ENCODE peak calls at places on chromosomes 4 and X, in six cellular contexts. Z is H1, V is K562, P is GM12892, D is GM12878, S is HepG2. C is an unnamed sample.

GRCh38 chrX:20229155-20229554 is 37.6 kb downstream of the RPS6KA3 start:
- DNase-seq in D (no peak), Z (no peak), S (no peak), V (no peak), P (no peak), C (no peak)

GRCh38 chrX:100926453-100926852 is 2.3 kb downstream of the XKRX start:
- DNase-seq in S (no peak), P (no peak), V (no peak), D (no peak), Z (no peak), C (no peak)

GRCh38 chrX:150762258-150762867 is 69.2 kb downstream of the MTMR1 start:
- DNase-seq in D (no peak), V (no peak), S (no peak), Z (no peak), P (no peak), C (no peak)

GRCh38 chr4:76488905-76489798 is 54.1 kb downstream of the SHROOM3 start:
- DNase-seq in P (no peak), V (no peak), Z (no peak), S (no peak), D (no peak), C (no peak)

GRCh38 chrX:51334276-51334675 is 1.7 kb downstream of the NUDT10 start:
- DNase-seq in P (no peak), Z (no peak), S (no peak), V (no peak), D (no peak), C (no peak)

GRCh38 chrX:97740886-97741285 is 857.2 kb downstream of the RPA4 start:
- DNase-seq in Z (no peak), V (no peak), S (no peak), D (no peak), P (no peak), C (no peak)

GRCh38 chrX:85084770-85085393 is 81.2 kb downstream of the APOOL start:
- DNase-seq in P (peak), V (peak), S (peak), D (peak), Z (no peak), C (peak)

GRCh38 chrX:138897621-138898492 is 186.3 kb upstream of the FGF13 start:
- DNase-seq in P (no peak), Z (no peak), V (no peak), D (no peak), S (no peak), C (no peak)

GRCh38 chrX:140432328-140433025 is 72.4 kb downstream of the SOX3 start:
- DNase-seq in V (no peak), D (no peak), P (no peak), Z (no peak), S (no peak), C (no peak)

DNA sequence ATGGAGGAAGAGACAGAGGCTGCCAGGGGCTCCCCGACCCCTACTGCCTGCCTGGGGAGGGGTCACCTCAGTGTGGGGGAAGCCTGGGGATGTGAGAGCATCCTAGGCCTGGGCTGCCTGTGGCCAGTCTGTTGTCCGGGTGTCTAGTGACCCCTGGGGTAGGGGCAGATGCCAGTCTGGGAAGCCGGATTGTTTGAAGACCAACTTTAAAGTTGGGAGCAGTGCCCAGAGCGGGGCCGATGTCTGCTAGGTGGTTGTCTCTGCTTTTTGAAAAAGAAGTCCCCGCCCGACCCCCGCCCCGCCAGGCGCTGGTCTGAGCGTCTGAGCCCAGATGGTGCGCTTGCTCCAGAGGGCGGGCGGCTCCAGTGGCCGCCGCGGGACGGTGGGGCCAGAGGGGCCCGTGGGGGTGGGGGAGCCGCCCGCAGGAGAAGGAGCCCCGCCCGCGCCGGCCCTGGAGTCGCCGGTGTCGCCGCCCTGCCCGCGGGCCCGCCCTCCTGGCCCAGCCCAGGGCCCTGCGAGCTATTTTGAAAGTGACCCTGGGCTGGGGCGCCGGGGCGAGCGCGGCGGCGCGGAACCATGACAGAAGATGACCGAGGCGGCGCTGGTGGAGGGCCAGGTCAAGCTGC is at the start of gene DOK7:
- DNase-seq in D (no peak), P (no peak), V (no peak), S (no peak), Z (no peak), C (no peak)
- TF ChIP-seq POLR2A in D (no peak), P (no peak), V (no peak), S (no peak), Z (no peak), C (no peak)

GRCh38 chrX:49165901-49166881 is 3.6 kb downstream of the MAGIX start:
- DNase-seq in P (no peak), V (peak), Z (peak), D (peak), S (no peak), C (no peak)
- TF ChIP-seq POLR2AphosphoS5 in P (no peak), V (no peak), Z (no peak), D (no peak), S (no peak), C (no peak)

GRCh38 chr4:145083891-145084640 is 13.9 kb downstream of the ANAPC10 start:
- DNase-seq in V (no peak), S (peak), P (no peak), D (no peak), Z (no peak), C (no peak)
- TF ChIP-seq TAF1 in V (no peak), S (no peak), P (no peak), D (no peak), Z (no peak), C (no peak)

GRCh38 chrX:2390754-2391153 is 110.0 kb downstream of the DHRSX start:
- DNase-seq in P (no peak), D (no peak), Z (no peak), V (no peak), S (no peak), C (no peak)

GRCh38 chrX:2389324-2389723 is 111.5 kb downstream of the DHRSX start:
- DNase-seq in S (no peak), V (no peak), Z (no peak), D (no peak), P (no peak), C (no peak)

GRCh38 chrX:2387614-2388239 is 113.0 kb downstream of the DHRSX start:
- DNase-seq in Z (no peak), P (no peak), D (no peak), S (no peak), V (peak), C (no peak)

GRCh38 chrX:2391869-2392606 is 108.7 kb downstream of the DHRSX start:
- DNase-seq in D (no peak), P (no peak), V (no peak), S (peak), Z (peak), C (no peak)

DNA sequence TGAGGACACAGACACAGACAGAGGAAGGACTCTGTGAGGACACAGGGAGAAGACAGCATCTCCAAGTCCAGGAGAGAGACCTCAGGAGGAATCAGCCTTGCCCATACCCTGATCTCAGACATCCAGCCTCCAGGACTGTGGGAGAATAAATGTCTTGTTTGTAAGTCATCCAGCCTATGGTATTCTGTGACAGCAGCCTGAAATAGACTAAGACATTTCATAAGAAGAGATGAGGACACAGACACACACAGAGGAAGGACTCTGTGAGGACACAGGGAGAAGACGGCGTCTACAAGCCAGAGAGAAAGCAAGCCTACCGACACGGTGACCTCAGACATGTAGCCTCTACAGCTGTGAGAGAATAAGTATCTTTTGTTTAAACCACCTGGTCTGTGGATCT is 112.1 kb downstream of the DHRSX start:
- DNase-seq in V (no peak), Z (no peak), S (no peak), D (no peak), P (no peak), C (no peak)
- TF ChIP-seq POLR2A in V (no peak), Z (no peak), S (no peak), D (no peak), P (no peak), C (no peak)

DNA sequence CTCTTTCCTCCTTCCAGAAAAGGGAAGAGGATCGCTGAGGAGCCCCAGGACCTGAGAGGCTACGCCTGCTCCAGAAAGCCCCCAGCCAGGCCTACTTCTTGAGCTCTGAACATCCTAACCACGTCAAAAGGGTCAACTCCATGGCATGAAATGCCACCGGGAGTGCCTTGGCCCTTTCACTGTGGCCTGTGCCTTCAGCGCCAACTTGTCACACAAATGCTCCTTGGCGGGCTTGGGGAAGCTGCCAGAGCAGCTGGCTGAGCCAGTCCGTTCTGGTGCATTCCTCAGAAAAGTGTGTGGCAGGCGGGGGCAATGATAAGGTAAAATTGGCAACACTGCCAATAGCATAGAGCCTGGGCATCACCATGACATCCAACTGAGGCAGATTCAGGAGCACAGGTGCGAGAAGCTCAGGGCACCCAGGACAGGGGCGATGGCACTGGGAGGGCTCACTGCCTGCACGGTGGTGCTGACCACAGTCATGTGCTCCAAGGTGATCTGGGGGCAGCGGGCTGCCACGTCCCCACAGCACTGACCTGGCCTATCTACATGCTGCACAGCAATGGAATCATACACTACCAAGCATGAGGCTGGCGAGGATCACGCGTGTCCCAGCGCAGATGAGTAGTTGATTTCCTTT is 12.1 kb upstream of the TREX2 start:
- DNase-seq in Z (no peak), S (no peak), P (no peak), V (no peak), D (no peak), C (no peak)
- TF ChIP-seq POLR2AphosphoS5 in Z (no peak), S (no peak), P (no peak), V (no peak), D (no peak), C (no peak)

DNA sequence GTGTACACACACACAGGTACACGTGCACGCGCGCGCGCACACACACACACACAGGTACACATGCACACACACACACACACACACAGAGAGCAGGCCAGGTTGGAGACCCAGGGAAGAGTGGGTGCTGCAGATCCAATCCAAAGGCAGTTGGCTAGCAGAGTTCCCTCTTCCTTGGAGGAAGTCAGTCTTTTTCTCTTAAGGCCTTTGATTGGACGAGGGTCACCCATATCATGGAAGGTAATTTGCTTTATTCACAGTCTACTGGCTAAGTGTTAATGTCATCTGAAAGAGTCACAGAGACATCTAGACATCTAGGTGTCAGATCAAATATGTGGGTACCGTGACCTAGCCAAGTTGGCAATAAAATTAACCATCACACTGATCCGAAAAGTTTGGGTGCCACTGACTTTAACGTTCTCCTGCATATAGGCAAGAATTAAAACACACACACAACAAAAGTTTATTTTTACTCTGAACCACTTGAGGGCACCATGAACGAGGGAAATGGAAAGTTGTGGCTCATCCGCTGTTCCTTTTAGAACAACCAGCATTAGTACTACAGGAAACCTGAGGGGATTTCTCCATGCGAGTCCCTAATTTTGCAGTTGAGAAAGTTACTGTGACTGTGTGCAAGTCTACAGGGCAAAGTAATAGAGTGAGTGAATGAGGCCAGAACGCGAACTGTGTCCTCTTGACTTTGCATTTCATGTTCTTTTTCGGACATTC is 66.0 kb upstream of the STOX2 start:
- DNase-seq in S (no peak), P (no peak), D (no peak), Z (no peak), V (no peak), C (no peak)
- TF ChIP-seq TAF1 in S (no peak), P (no peak), D (no peak), Z (no peak), V (no peak), C (no peak)

DNA sequence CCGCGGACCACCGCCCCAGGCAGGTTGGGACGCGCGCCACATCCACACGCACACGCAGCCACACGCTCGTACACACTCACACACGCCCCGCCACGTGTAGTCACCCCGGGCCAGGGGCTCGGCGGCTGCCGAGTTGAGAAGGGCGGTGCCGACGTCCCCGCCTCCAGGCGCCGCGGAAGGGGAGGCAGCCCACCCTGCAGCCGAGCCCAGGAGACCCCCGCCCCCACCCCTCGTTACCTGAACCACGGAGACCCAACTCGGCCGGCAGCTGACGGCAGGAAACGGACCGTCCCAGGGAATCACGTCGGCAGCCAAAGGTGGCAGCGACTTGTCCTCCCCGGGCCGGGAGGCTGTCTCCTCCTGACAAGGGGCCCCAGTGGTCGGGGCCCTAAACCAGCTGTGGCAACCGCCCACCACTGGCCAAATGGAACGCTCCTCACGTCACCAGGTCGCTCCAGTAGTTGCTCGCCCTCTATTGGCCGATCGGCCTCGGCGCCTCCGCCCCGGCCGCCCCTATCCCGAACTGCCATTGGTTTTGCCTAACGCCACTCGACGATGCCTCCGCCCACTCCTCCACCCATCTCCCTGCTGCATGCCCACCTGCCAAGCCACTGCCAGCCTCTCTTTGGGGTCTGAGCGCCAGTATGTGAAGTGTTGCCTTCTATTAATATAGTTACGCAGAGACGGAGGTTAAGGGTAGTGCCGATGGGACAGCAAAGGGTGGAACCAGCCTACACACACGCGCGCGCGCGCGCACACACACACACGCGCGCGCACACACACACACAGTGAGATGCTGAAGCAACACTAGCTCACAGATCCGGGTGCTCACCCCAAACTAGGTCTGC is at the start of gene ZDHHC9:
- DNase-seq in Z (peak), D (peak), V (peak), P (peak), S (peak), C (peak)
- TF ChIP-seq POLR2A in Z (no peak), D (peak), V (peak), P (no peak), S (peak), C (peak)

DNA sequence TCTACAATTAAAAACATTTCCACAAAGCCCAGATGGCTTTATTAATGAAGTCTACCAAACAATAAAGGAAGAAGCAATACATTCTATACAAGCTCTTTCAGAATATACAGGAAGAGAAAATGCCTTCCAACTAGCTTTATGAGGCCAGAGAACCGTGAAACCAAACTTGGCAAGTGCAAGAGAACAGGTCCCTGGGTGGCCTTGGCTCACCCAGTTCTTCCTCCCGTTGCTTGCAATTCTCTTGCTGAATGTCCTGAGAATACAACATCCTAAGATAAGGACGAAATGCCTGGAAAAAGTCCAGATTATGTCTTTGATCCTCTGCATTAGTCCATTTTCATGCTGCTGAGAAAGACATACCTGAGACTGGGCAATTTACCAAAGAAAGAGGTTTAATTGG is 204.9 kb downstream of the MAD2L1 start:
- DNase-seq in D (no peak), V (no peak), P (no peak), S (no peak), Z (no peak), C (no peak)
- TF ChIP-seq POLR2AphosphoS5 in D (no peak), V (no peak), P (no peak), S (no peak), Z (no peak), C (no peak)

DNA sequence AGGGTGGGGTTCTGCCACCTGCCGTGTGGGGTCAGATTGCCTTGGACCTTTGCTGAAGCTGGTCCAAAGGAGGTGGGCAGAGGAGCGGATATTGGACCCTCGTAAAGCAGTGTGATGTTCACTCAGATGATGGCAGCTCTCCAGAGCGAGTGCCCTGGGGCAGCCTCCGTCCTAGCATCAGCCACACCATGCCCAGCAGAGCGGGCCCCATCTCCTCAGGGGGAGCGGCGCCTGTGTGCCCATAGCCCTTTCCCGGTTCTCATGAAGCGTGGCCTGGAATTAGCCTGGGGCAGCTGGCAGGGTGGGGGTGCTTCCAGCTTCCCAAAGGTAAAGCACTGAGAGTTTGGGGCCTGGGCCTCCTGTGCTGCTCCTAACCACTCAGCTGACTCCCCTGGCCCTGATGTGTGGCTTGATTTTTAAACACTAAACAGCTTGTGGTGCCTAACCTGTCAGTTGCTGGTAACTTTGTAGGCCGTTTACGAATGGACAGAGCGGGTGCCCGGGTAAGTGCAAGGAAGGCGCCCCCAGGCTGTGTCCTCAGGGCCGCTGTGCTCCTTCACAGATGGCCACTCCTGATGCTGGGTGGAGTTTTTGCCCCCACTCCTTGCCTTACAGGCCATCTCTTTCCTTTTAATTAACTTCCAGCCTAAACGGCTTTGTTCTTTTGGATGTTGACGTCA is 36.0 kb downstream of the NOP14 start:
- DNase-seq in V (no peak), D (no peak), Z (no peak), S (no peak), P (no peak), C (no peak)
- TF ChIP-seq TAF1 in V (no peak), D (no peak), Z (no peak), S (no peak), P (no peak), C (no peak)

C was measured in GM12891.